ENCODE peak calls at places on chromosomes 6 and 20, in ten cellular contexts. K, B, E, A, W, J, N, I, Z and H are unnamed samples.

GRCh38 chr6:154341876-154342275 is 14.7 kb downstream of the IPCEF1 start:
- DNase-seq in K (no peak), B (no peak), E (no peak), A (no peak), W (no peak), J (peak), N (no peak), I (peak), Z (no peak), H (no peak)

GRCh38 chr6:10210052-10210451 is 204.8 kb downstream of the TFAP2A start:
- DNase-seq in K (no peak), B (peak), E (no peak), A (no peak), W (no peak), J (peak), N (no peak), I (no peak), Z (peak), H (no peak)

GRCh38 chr20:14055127-14055742 is 59.9 kb downstream of the MACROD2 start:
- DNase-seq in K (no peak), B (peak), E (no peak), A (no peak), W (no peak), J (peak), N (peak), I (peak), Z (peak), H (no peak)

GRCh38 chr6:149196091-149196490 is 121.4 kb upstream of the TAB2 start:
- DNase-seq in K (no peak), B (no peak), E (no peak), A (no peak), W (no peak), J (no peak), N (no peak), I (no peak), Z (no peak), H (no peak)

GRCh38 chr20:1166963-1167720 is 17.6 kb downstream of the TMEM74B start:
- DNase-seq in K (no peak), B (no peak), E (no peak), A (no peak), W (no peak), J (no peak), N (no peak), I (no peak), Z (no peak), H (no peak)

GRCh38 chr6:82996156-82996555 is 69.5 kb downstream of the UBE3D start:
- DNase-seq in K (no peak), B (no peak), E (no peak), A (no peak), W (no peak), J (no peak), N (no peak), I (no peak), Z (no peak), H (no peak)

GRCh38 chr6:34992353-34992752 is 103.3 kb downstream of the ANKS1A start:
- DNase-seq in K (no peak), B (no peak), E (no peak), A (no peak), W (no peak), J (peak), N (no peak), I (no peak), Z (no peak), H (no peak)

GRCh38 chr6:132643547-132643946 is 15.4 kb downstream of the TAAR1 start:
- DNase-seq in K (no peak), B (no peak), E (no peak), A (no peak), W (no peak), J (no peak), N (no peak), I (no peak), Z (no peak), H (no peak)

GRCh38 chr20:8078528-8078914 is 53.5 kb upstream of the PLCB1 start:
- DNase-seq in K (no peak), B (peak), E (no peak), A (no peak), W (no peak), J (no peak), N (no peak), I (no peak), Z (no peak), H (no peak)

GRCh38 chr6:128129679-128130078 is 228.8 kb upstream of the THEMIS start:
- DNase-seq in K (no peak), B (no peak), E (no peak), A (no peak), W (no peak), J (no peak), N (no peak), I (no peak), Z (no peak), H (no peak)

GRCh38 chr6:40535105-40535783 is 51.9 kb downstream of the LRFN2 start:
- DNase-seq in K (no peak), B (no peak), E (no peak), A (no peak), W (no peak), J (no peak), N (no peak), I (no peak), Z (no peak), H (no peak)

GRCh38 chr20:18971574-18971973 is 158.0 kb downstream of the SCP2D1 start:
- DNase-seq in K (no peak), B (no peak), E (no peak), A (no peak), W (no peak), J (peak), N (no peak), I (peak), Z (peak), H (no peak)

GRCh38 chr6:151807513-151808330 is at the start of gene ESR1:
- DNase-seq in K (peak), B (peak), E (no peak), A (peak), W (peak), J (peak), N (no peak), I (no peak), Z (peak), H (no peak)

GRCh38 chr6:35590622-35591066 is 77.9 kb upstream of the TULP1 start:
- DNase-seq in K (peak), B (peak), E (no peak), A (peak), W (peak), J (no peak), N (no peak), I (no peak), Z (no peak), H (no peak)

GRCh38 chr6:166566026-166567011 is 20.2 kb downstream of the RAMACL start:
- DNase-seq in K (no peak), B (no peak), E (no peak), A (no peak), W (no peak), J (no peak), N (no peak), I (no peak), Z (no peak), H (no peak)

GRCh38 chr6:137975058-137975940 is 108.2 kb downstream of the TNFAIP3 start:
- DNase-seq in K (no peak), B (peak), E (no peak), A (no peak), W (no peak), J (peak), N (no peak), I (no peak), Z (peak), H (no peak)

GRCh38 chr6:11208267-11208666 is 24.2 kb downstream of the NEDD9 start:
- DNase-seq in K (no peak), B (no peak), E (no peak), A (no peak), W (no peak), J (no peak), N (no peak), I (no peak), Z (no peak), H (no peak)

GRCh38 chr6:152220785-152221184 is 413.3 kb downstream of the ESR1 start:
- DNase-seq in K (no peak), B (no peak), E (no peak), A (no peak), W (no peak), J (no peak), N (no peak), I (no peak), Z (no peak), H (no peak)

GRCh38 chr6:169962604-169963469 is 211.4 kb downstream of the ERMARD start:
- DNase-seq in K (peak), B (no peak), E (no peak), A (no peak), W (no peak), J (no peak), N (peak), I (no peak), Z (no peak), H (no peak)

GRCh38 chr6:41546475-41546865 is 289 bp downstream of the FOXP4 start:
- DNase-seq in K (no peak), B (no peak), E (no peak), A (no peak), W (no peak), J (peak), N (no peak), I (no peak), Z (peak), H (no peak)

GRCh38 chr6:134741193-134741521 is 208.7 kb downstream of the ALDH8A1 start:
- DNase-seq in K (no peak), B (no peak), E (no peak), A (no peak), W (no peak), J (no peak), N (peak), I (no peak), Z (peak), H (no peak)

GRCh38 chr6:65155083-65155482 is 551.9 kb downstream of the EYS start:
- DNase-seq in K (no peak), B (no peak), E (no peak), A (no peak), W (no peak), J (no peak), N (no peak), I (no peak), Z (no peak), H (no peak)

GRCh38 chr20:38805502-38805957 is at the start of gene PPP1R16B:
- DNase-seq in K (peak), B (peak), E (no peak), A (peak), W (peak), J (no peak), N (peak), I (no peak), Z (no peak), H (peak)

GRCh38 chr6:132734694-132735236 is 20.9 kb upstream of the VNN1 start:
- DNase-seq in K (no peak), B (peak), E (no peak), A (no peak), W (no peak), J (no peak), N (no peak), I (no peak), Z (peak), H (no peak)

GRCh38 chr20:64062596-64063388 is at the start of gene TCEA2:
- DNase-seq in K (peak), B (peak), E (peak), A (peak), W (peak), J (peak), N (peak), I (peak), Z (peak), H (peak)
- H3K27ac ChIP-seq in K (peak), B (peak), E (peak), A (peak), W (peak), J (peak), N (peak), I (peak), Z (peak), H (peak)

GRCh38 chr6:13427838-13428527 is 59.4 kb downstream of the GFOD1 start:
- DNase-seq in K (peak), B (no peak), E (no peak), A (no peak), W (no peak), J (no peak), N (no peak), I (no peak), Z (no peak), H (no peak)

GRCh38 chr6:13431059-13431656 is 56.2 kb downstream of the GFOD1 start:
- DNase-seq in K (no peak), B (no peak), E (no peak), A (no peak), W (no peak), J (no peak), N (no peak), I (no peak), Z (no peak), H (no peak)

GRCh38 chr6:13429406-13429753 is 58.0 kb downstream of the GFOD1 start:
- DNase-seq in K (peak), B (no peak), E (no peak), A (no peak), W (no peak), J (no peak), N (no peak), I (no peak), Z (no peak), H (no peak)

GRCh38 chr6:13427346-13427745 is 60.1 kb downstream of the GFOD1 start:
- DNase-seq in K (no peak), B (no peak), E (no peak), A (no peak), W (no peak), J (no peak), N (no peak), I (no peak), Z (no peak), H (no peak)

DNA sequence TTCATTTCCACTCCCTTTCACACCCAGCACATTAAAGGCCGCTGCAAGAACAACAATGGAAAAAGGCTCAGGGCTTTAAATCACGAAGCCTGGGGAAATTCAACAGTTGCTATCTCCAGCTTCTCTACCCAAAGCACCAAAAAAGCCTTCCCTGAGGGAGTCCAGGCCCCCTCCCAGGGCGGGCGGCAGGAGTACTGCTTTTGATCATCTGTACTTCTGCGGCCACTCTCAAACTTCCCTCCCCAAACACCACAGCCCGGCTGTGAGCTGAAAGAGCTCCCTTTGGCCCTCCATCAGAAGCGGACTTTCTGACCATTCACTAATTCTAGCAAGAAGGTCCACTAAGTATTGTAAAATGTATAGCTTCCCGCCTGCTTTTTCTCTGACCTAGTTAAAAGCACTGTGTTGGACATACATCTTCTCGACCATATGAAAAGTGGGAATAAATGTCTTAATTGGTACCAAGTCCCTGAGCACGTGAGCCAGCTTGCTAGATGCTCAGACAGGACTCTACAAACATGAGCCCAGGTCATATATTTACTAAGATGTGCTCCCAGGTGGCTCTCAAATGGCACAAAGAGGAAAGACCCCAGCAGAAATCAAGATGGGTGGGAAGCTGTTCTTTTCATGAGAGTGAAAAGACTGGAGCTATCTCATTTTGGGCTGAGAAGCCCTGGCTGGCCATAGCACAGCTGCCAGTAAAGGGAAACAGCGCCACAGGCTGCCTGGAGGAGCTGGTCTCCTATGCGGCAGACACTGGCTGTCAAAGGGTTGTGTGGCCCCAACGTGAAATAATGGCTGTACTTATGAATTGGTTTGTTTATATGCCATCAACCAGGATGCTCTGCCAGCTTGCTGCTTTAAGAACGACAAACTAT is 58.6 kb downstream of the GFOD1 start:
- DNase-seq in K (peak), B (no peak), E (no peak), A (no peak), W (no peak), J (no peak), N (no peak), I (no peak), Z (no peak), H (no peak)
- H3K27ac ChIP-seq in K (no peak), B (peak), E (no peak), A (no peak), W (no peak), J (no peak), N (peak), I (no peak), Z (no peak), H (no peak)

GRCh38 chr6:46421239-46421638 is 70.0 kb downstream of the RCAN2 start:
- DNase-seq in K (no peak), B (peak), E (no peak), A (no peak), W (no peak), J (no peak), N (no peak), I (no peak), Z (peak), H (no peak)

GRCh38 chr6:46419576-46420002 is 71.7 kb downstream of the RCAN2 start:
- DNase-seq in K (peak), B (peak), E (peak), A (no peak), W (no peak), J (peak), N (peak), I (peak), Z (peak), H (no peak)

GRCh38 chr6:46421939-46422338 is 69.3 kb downstream of the RCAN2 start:
- DNase-seq in K (no peak), B (no peak), E (no peak), A (no peak), W (no peak), J (no peak), N (no peak), I (no peak), Z (no peak), H (no peak)

GRCh38 chr6:46422619-46423018 is 68.6 kb downstream of the RCAN2 start:
- DNase-seq in K (no peak), B (no peak), E (no peak), A (no peak), W (no peak), J (no peak), N (no peak), I (no peak), Z (no peak), H (no peak)
- H3K27ac ChIP-seq in K (no peak), B (no peak), E (peak), A (no peak), W (no peak), J (no peak), N (no peak), I (no peak), Z (no peak), H (no peak)

GRCh38 chr6:108651287-108651686 is 90.6 kb downstream of the FOXO3 start:
- DNase-seq in K (no peak), B (no peak), E (no peak), A (no peak), W (no peak), J (no peak), N (no peak), I (no peak), Z (no peak), H (no peak)

GRCh38 chr6:108650325-108650724 is 89.6 kb downstream of the FOXO3 start:
- DNase-seq in K (no peak), B (no peak), E (no peak), A (no peak), W (no peak), J (no peak), N (no peak), I (no peak), Z (no peak), H (no peak)

GRCh38 chr6:108650781-108651180 is 90.1 kb downstream of the FOXO3 start:
- DNase-seq in K (no peak), B (peak), E (no peak), A (no peak), W (no peak), J (peak), N (no peak), I (no peak), Z (peak), H (no peak)

GRCh38 chr6:108652375-108652774 is 91.7 kb downstream of the FOXO3 start:
- DNase-seq in K (no peak), B (no peak), E (no peak), A (no peak), W (no peak), J (no peak), N (no peak), I (no peak), Z (no peak), H (no peak)

DNA sequence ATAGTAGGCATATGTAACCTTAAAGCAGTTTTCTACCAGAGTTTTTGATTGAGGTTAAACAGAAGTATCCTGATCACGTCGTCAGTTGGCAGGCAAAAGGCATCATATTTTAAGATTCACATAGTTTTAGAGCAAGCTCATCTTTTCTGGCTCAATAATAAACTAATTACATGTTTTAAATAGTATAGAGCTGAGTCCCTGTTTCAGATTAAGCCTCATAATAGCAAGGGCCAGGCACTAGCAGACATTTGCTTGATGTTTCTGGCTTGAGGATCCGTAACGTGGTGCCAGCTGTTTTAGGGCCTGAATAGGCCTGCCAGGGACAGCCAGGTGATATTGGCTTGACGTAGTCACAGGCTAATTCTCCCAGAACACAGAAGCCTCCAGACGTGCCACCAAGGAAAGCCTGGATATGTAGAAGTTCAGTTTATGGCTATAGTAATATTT is 91.1 kb downstream of the FOXO3 start:
- DNase-seq in K (no peak), B (peak), E (no peak), A (peak), W (no peak), J (peak), N (no peak), I (no peak), Z (peak), H (no peak)
- H3K27ac ChIP-seq in K (peak), B (no peak), E (peak), A (peak), W (peak), J (peak), N (no peak), I (peak), Z (peak), H (peak)

DNA sequence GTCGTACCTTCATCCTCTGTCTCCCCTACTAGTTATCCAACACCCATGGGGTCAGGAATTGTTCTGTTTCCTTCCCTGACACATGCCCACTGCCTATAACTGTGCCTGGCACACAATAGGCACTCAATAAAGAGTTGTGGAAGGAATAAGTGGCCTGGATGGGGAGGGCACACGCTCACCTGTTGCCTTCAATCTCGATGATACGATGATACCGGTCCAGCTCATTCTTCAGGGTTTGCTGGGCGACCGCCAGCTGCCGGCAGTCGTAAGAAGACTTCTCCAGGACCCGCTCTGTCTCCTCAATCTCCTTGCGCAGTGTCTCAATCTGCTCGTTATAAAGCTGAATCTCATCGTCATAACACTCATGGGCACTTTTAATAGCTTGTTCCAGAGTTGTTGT is 32.5 kb downstream of the BFSP1 start:
- DNase-seq in K (peak), B (no peak), E (no peak), A (no peak), W (no peak), J (no peak), N (no peak), I (no peak), Z (no peak), H (no peak)
- H3K27ac ChIP-seq in K (no peak), B (no peak), E (no peak), A (peak), W (no peak), J (no peak), N (no peak), I (no peak), Z (no peak), H (no peak)